ENCODE peak calls at places on chromosome 22, in seven cellular contexts. One of them, this sample, is unnamed.

GRCh38 chr22:39292561-39293074 is 26.8 kb downstream of the RPL3 start:
- DNase-seq in mammary epithelial cell: peak; percentile 96
- DNase-seq in ascending aorta: peak; percentile 95
- DNase-seq in RWPE2: peak; percentile 95
- DNase-seq in heart right ventricle: peak; percentile 90
- DNase-seq in A549: peak; percentile 81
- DNase-seq in colonic mucosa: peak; percentile 90
- DNase-seq in this sample: no peak

GRCh38 chr22:37817705-37818311 is 5.4 kb upstream of the GALR3 start:
- DNase-seq in mammary epithelial cell: peak; percentile 58
- DNase-seq in colonic mucosa: peak; percentile 89
- DNase-seq in A549: peak; percentile 69
- DNase-seq in ascending aorta: peak; percentile 89
- DNase-seq in heart right ventricle: peak; percentile 87
- DNase-seq in RWPE2: no peak
- DNase-seq in this sample: peak; percentile 69

GRCh38 chr22:27110985-27111451 is 453.6 kb downstream of the MIAT start:
- DNase-seq in colonic mucosa: no peak
- DNase-seq in mammary epithelial cell: no peak
- DNase-seq in RWPE2: no peak
- DNase-seq in ascending aorta: no peak
- DNase-seq in heart right ventricle: no peak
- DNase-seq in A549: peak; percentile 38
- DNase-seq in this sample: no peak

GRCh38 chr22:40485813-40486610 is 115.6 kb downstream of the SGSM3 start:
- DNase-seq in heart right ventricle: no peak
- DNase-seq in colonic mucosa: no peak
- DNase-seq in mammary epithelial cell: peak; percentile 78
- DNase-seq in ascending aorta: no peak
- DNase-seq in A549: no peak
- DNase-seq in RWPE2: peak; percentile 81
- DNase-seq in this sample: no peak

GRCh38 chr22:50696799-50697561 is 24.4 kb downstream of the SHANK3 start:
- DNase-seq in colonic mucosa: no peak
- DNase-seq in mammary epithelial cell: peak; percentile 11
- DNase-seq in heart right ventricle: peak; percentile 30
- DNase-seq in A549: peak; percentile 31
- DNase-seq in RWPE2: peak; percentile 46
- DNase-seq in ascending aorta: peak; percentile 45
- DNase-seq in this sample: no peak

GRCh38 chr22:45802074-45802473 is 130.4 kb downstream of the ATXN10 start:
- DNase-seq in RWPE2: no peak
- DNase-seq in ascending aorta: no peak
- DNase-seq in A549: no peak
- DNase-seq in heart right ventricle: no peak
- DNase-seq in mammary epithelial cell: no peak
- DNase-seq in colonic mucosa: no peak
- DNase-seq in this sample: no peak

GRCh38 chr22:22742641-22743040 is 98.2 kb downstream of the GGTLC2 start:
- DNase-seq in colonic mucosa: no peak
- DNase-seq in ascending aorta: no peak
- DNase-seq in RWPE2: no peak
- DNase-seq in A549: no peak
- DNase-seq in mammary epithelial cell: no peak
- DNase-seq in heart right ventricle: no peak
- DNase-seq in this sample: no peak

GRCh38 chr22:43136255-43136654 is 6.9 kb downstream of the MCAT start:
- DNase-seq in heart right ventricle: no peak
- DNase-seq in mammary epithelial cell: no peak
- DNase-seq in A549: peak; percentile 65
- DNase-seq in ascending aorta: no peak
- DNase-seq in RWPE2: no peak
- DNase-seq in colonic mucosa: no peak
- DNase-seq in this sample: peak; percentile 18

GRCh38 chr22:19844423-19845368 is 10.0 kb downstream of the GNB1L start:
- DNase-seq in RWPE2: no peak
- DNase-seq in mammary epithelial cell: no peak
- DNase-seq in heart right ventricle: peak; percentile 59
- DNase-seq in colonic mucosa: peak; percentile 22
- DNase-seq in A549: no peak
- DNase-seq in ascending aorta: peak; percentile 87
- DNase-seq in this sample: no peak

DNA sequence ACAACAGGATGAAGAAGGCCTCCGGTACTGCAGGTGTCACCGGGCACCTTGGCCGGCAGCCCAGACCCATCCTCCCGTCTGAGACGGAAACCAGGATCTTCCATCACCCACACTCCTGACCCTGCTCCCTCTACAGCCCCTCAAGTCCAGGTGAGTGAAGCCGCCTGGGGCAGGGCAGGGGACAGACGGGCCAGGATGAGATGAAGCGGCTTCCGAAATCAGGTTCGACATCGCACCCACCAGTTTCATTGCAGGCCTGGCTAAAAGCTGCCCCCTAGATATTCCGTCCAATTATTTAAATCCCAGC is 639.1 kb downstream of the TBC1D22A start:
- DNase-seq in heart right ventricle: no peak
- DNase-seq in A549: no peak
- DNase-seq in colonic mucosa: no peak
- DNase-seq in mammary epithelial cell: no peak
- DNase-seq in RWPE2: no peak
- DNase-seq in ascending aorta: no peak
- DNase-seq in this sample: no peak
- H3K9me3 ChIP-seq in heart right ventricle: no peaks in the 10 kb centered on the region
- H3K9me3 ChIP-seq in A549: no peaks in the 10 kb centered on the region
- H3K9me3 ChIP-seq in colonic mucosa: no peaks in the 10 kb centered on the region
- H3K9me3 ChIP-seq in mammary epithelial cell: peaks cover 50% of the 10 kb centered on the region
- H3K9me3 ChIP-seq in RWPE2: no peaks in the 10 kb centered on the region
- H3K9me3 ChIP-seq in ascending aorta: no peaks in the 10 kb centered on the region
- H3K9me3 ChIP-seq in this sample: no peaks in the 10 kb centered on the region

DNA sequence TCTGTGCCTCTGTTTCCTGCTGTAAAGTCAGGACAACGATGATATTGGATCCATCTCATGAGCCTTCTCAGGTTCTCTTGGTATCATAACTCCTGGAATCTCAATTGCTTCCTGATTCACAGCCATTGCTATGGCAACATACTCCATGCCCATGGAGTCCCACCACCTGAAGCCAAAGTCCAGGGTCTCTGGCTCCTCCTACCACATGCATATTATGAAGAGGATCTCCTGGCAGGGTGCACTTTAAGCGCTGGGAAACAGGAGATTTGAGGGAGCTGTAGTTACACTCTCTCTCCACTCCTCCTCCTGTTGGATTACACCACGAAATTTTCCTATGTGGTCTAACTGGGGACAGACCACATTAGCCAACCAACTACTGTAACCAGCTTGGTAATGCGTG is 130.9 kb upstream of the SEZ6L start:
- DNase-seq in mammary epithelial cell: no peak
- DNase-seq in heart right ventricle: no peak
- DNase-seq in ascending aorta: no peak
- DNase-seq in colonic mucosa: no peak
- DNase-seq in RWPE2: no peak
- DNase-seq in A549: no peak
- DNase-seq in this sample: no peak
- H3K9me3 ChIP-seq in mammary epithelial cell: peaks cover 39% of the 10 kb centered on the region
- H3K9me3 ChIP-seq in heart right ventricle: no peaks in the 10 kb centered on the region
- H3K9me3 ChIP-seq in ascending aorta: no peaks in the 10 kb centered on the region
- H3K9me3 ChIP-seq in colonic mucosa: no peaks in the 10 kb centered on the region
- H3K9me3 ChIP-seq in RWPE2: no peaks in the 10 kb centered on the region
- H3K9me3 ChIP-seq in A549: no peaks in the 10 kb centered on the region
- H3K9me3 ChIP-seq in this sample: peaks cover 3% of the 10 kb centered on the region

GRCh38 chr22:47356433-47357011 is 594.1 kb downstream of the TBC1D22A start:
- DNase-seq in RWPE2: no peak
- DNase-seq in A549: no peak
- DNase-seq in heart right ventricle: no peak
- DNase-seq in mammary epithelial cell: no peak
- DNase-seq in colonic mucosa: no peak
- DNase-seq in ascending aorta: no peak
- DNase-seq in this sample: no peak

GRCh38 chr22:47357086-47357485 is 594.6 kb downstream of the TBC1D22A start:
- DNase-seq in RWPE2: no peak
- DNase-seq in mammary epithelial cell: no peak
- DNase-seq in A549: no peak
- DNase-seq in heart right ventricle: no peak
- DNase-seq in ascending aorta: no peak
- DNase-seq in colonic mucosa: no peak
- DNase-seq in this sample: no peak

GRCh38 chr22:47357493-47357892 is 595.0 kb downstream of the TBC1D22A start:
- DNase-seq in A549: no peak
- DNase-seq in ascending aorta: no peak
- DNase-seq in colonic mucosa: no peak
- DNase-seq in heart right ventricle: no peak
- DNase-seq in mammary epithelial cell: no peak
- DNase-seq in RWPE2: no peak
- DNase-seq in this sample: no peak

GRCh38 chr22:47366026-47366767 is 603.7 kb downstream of the TBC1D22A start:
- DNase-seq in heart right ventricle: no peak
- DNase-seq in RWPE2: no peak
- DNase-seq in ascending aorta: no peak
- DNase-seq in colonic mucosa: peak; percentile 10
- DNase-seq in mammary epithelial cell: no peak
- DNase-seq in A549: no peak
- DNase-seq in this sample: no peak

GRCh38 chr22:47361247-47361646 is 598.8 kb downstream of the TBC1D22A start:
- DNase-seq in heart right ventricle: no peak
- DNase-seq in ascending aorta: no peak
- DNase-seq in mammary epithelial cell: no peak
- DNase-seq in colonic mucosa: no peak
- DNase-seq in A549: no peak
- DNase-seq in RWPE2: no peak
- DNase-seq in this sample: no peak
- H3K9me3 ChIP-seq in heart right ventricle: no peaks in the 10 kb centered on the region
- H3K9me3 ChIP-seq in ascending aorta: peaks cover 11% of the 10 kb centered on the region
- H3K9me3 ChIP-seq in mammary epithelial cell: peaks cover 24% of the 10 kb centered on the region
- H3K9me3 ChIP-seq in colonic mucosa: no peaks in the 10 kb centered on the region
- H3K9me3 ChIP-seq in A549: peaks cover 8% of the 10 kb centered on the region
- H3K9me3 ChIP-seq in RWPE2: peaks cover 3% of the 10 kb centered on the region
- H3K9me3 ChIP-seq in this sample: no peaks in the 10 kb centered on the region

GRCh38 chr22:47376901-47377520 is 614.6 kb downstream of the TBC1D22A start:
- DNase-seq in mammary epithelial cell: no peak
- DNase-seq in heart right ventricle: no peak
- DNase-seq in ascending aorta: peak; percentile 33
- DNase-seq in colonic mucosa: no peak
- DNase-seq in RWPE2: peak; percentile 23
- DNase-seq in A549: no peak
- DNase-seq in this sample: no peak
- H3K9me3 ChIP-seq in mammary epithelial cell: peaks cover 35% of the 10 kb centered on the region
- H3K9me3 ChIP-seq in heart right ventricle: no peaks in the 10 kb centered on the region
- H3K9me3 ChIP-seq in ascending aorta: no peaks in the 10 kb centered on the region
- H3K9me3 ChIP-seq in colonic mucosa: no peaks in the 10 kb centered on the region
- H3K9me3 ChIP-seq in RWPE2: no peaks in the 10 kb centered on the region
- H3K9me3 ChIP-seq in A549: no peaks in the 10 kb centered on the region
- H3K9me3 ChIP-seq in this sample: no peaks in the 10 kb centered on the region

GRCh38 chr22:36293606-36294292 is 40.8 kb downstream of the APOL1 start:
- DNase-seq in mammary epithelial cell: no peak
- DNase-seq in colonic mucosa: no peak
- DNase-seq in ascending aorta: no peak
- DNase-seq in A549: no peak
- DNase-seq in heart right ventricle: no peak
- DNase-seq in RWPE2: no peak
- DNase-seq in this sample: no peak

GRCh38 chr22:36289406-36289870 is 36.5 kb downstream of the APOL1 start:
- DNase-seq in ascending aorta: no peak
- DNase-seq in heart right ventricle: no peak
- DNase-seq in colonic mucosa: no peak
- DNase-seq in mammary epithelial cell: no peak
- DNase-seq in A549: no peak
- DNase-seq in RWPE2: no peak
- DNase-seq in this sample: no peak

GRCh38 chr22:36294293-36294620 is 41.3 kb downstream of the APOL1 start:
- DNase-seq in heart right ventricle: no peak
- DNase-seq in ascending aorta: no peak
- DNase-seq in mammary epithelial cell: no peak
- DNase-seq in A549: no peak
- DNase-seq in colonic mucosa: no peak
- DNase-seq in RWPE2: no peak
- DNase-seq in this sample: no peak

GRCh38 chr22:36292823-36293530 is 40.0 kb downstream of the APOL1 start:
- DNase-seq in A549: no peak
- DNase-seq in ascending aorta: no peak
- DNase-seq in colonic mucosa: no peak
- DNase-seq in RWPE2: no peak
- DNase-seq in mammary epithelial cell: no peak
- DNase-seq in heart right ventricle: no peak
- DNase-seq in this sample: no peak

GRCh38 chr22:36291831-36292740 is 39.2 kb downstream of the APOL1 start:
- DNase-seq in colonic mucosa: no peak
- DNase-seq in ascending aorta: no peak
- DNase-seq in mammary epithelial cell: no peak
- DNase-seq in A549: no peak
- DNase-seq in heart right ventricle: no peak
- DNase-seq in RWPE2: no peak
- DNase-seq in this sample: no peak
- H3K9me3 ChIP-seq in colonic mucosa: no peaks in the 10 kb centered on the region
- H3K9me3 ChIP-seq in ascending aorta: no peaks in the 10 kb centered on the region
- H3K9me3 ChIP-seq in mammary epithelial cell: no peaks in the 10 kb centered on the region
- H3K9me3 ChIP-seq in A549: no peaks in the 10 kb centered on the region
- H3K9me3 ChIP-seq in heart right ventricle: no peaks in the 10 kb centered on the region
- H3K9me3 ChIP-seq in RWPE2: no peaks in the 10 kb centered on the region
- H3K9me3 ChIP-seq in this sample: no peaks in the 10 kb centered on the region

GRCh38 chr22:47994045-47994444 is 1231.6 kb downstream of the TBC1D22A start:
- DNase-seq in ascending aorta: no peak
- DNase-seq in A549: no peak
- DNase-seq in mammary epithelial cell: no peak
- DNase-seq in colonic mucosa: no peak
- DNase-seq in heart right ventricle: no peak
- DNase-seq in RWPE2: no peak
- DNase-seq in this sample: no peak
- H3K9me3 ChIP-seq in ascending aorta: no peaks in the 10 kb centered on the region
- H3K9me3 ChIP-seq in A549: peaks cover 3% of the 10 kb centered on the region
- H3K9me3 ChIP-seq in mammary epithelial cell: peaks cover 31% of the 10 kb centered on the region
- H3K9me3 ChIP-seq in colonic mucosa: no peaks in the 10 kb centered on the region
- H3K9me3 ChIP-seq in heart right ventricle: no peaks in the 10 kb centered on the region
- H3K9me3 ChIP-seq in RWPE2: no peaks in the 10 kb centered on the region
- H3K9me3 ChIP-seq in this sample: peaks cover 2% of the 10 kb centered on the region

GRCh38 chr22:48258108-48258705 is 1495.8 kb downstream of the TBC1D22A start:
- DNase-seq in mammary epithelial cell: no peak
- DNase-seq in RWPE2: no peak
- DNase-seq in heart right ventricle: no peak
- DNase-seq in ascending aorta: peak; percentile 31
- DNase-seq in A549: no peak
- DNase-seq in colonic mucosa: no peak
- DNase-seq in this sample: no peak
- H3K9me3 ChIP-seq in mammary epithelial cell: peaks cover 61% of the 10 kb centered on the region
- H3K9me3 ChIP-seq in RWPE2: no peaks in the 10 kb centered on the region
- H3K9me3 ChIP-seq in heart right ventricle: no peaks in the 10 kb centered on the region
- H3K9me3 ChIP-seq in ascending aorta: no peaks in the 10 kb centered on the region
- H3K9me3 ChIP-seq in A549: no peaks in the 10 kb centered on the region
- H3K9me3 ChIP-seq in colonic mucosa: no peaks in the 10 kb centered on the region
- H3K9me3 ChIP-seq in this sample: no peaks in the 10 kb centered on the region